ENCODE peak calls at places on chromosomes 6 and 20, in four cellular contexts. One of them, this sample, is unnamed.

GRCh38 chr20:36109251-36109947 is 45.1 kb upstream of the EPB41L1 start:
- DNase-seq in transverse colon: no peak
- DNase-seq in left lung: no peak
- DNase-seq in mammary epithelial cell: no peak
- DNase-seq in this sample: no peak

GRCh38 chr20:44104807-44105517 is 82.0 kb downstream of the JPH2 start:
- DNase-seq in transverse colon: no peak
- DNase-seq in left lung: no peak
- DNase-seq in mammary epithelial cell: peak; percentile 72
- DNase-seq in this sample: no peak

GRCh38 chr6:31610891-31611425 is 4.1 kb upstream of the AIF1 start:
- DNase-seq in transverse colon: no peak
- DNase-seq in left lung: no peak
- DNase-seq in mammary epithelial cell: no peak
- DNase-seq in this sample: no peak

GRCh38 chr20:44309763-44310663 is 989 bp downstream of the FITM2 start:
- DNase-seq in transverse colon: peak; percentile 60
- DNase-seq in left lung: no peak
- DNase-seq in mammary epithelial cell: peak; percentile 39
- DNase-seq in this sample: no peak

GRCh38 chr6:6534399-6534798 is 54.1 kb upstream of the LY86 start:
- DNase-seq in transverse colon: no peak
- DNase-seq in left lung: no peak
- DNase-seq in mammary epithelial cell: no peak
- DNase-seq in this sample: no peak

GRCh38 chr20:3797226-3797545 is 1.1 kb downstream of the CDC25B start:
- DNase-seq in transverse colon: no peak
- DNase-seq in left lung: no peak
- DNase-seq in mammary epithelial cell: no peak
- DNase-seq in this sample: no peak

GRCh38 chr20:51422912-51423667 is 119.4 kb downstream of the NFATC2 start:
- DNase-seq in transverse colon: no peak
- DNase-seq in left lung: no peak
- DNase-seq in mammary epithelial cell: no peak
- DNase-seq in this sample: no peak

GRCh38 chr20:3133156-3133555 is 26.5 kb downstream of the FASTKD5 start:
- DNase-seq in transverse colon: no peak
- DNase-seq in left lung: no peak
- DNase-seq in mammary epithelial cell: no peak
- DNase-seq in this sample: no peak

GRCh38 chr6:12504325-12504966 is 212.1 kb upstream of the PHACTR1 start:
- DNase-seq in transverse colon: peak; percentile 29
- DNase-seq in left lung: no peak
- DNase-seq in mammary epithelial cell: peak; percentile 25
- DNase-seq in this sample: no peak

GRCh38 chr6:87541726-87542125 is 48.1 kb downstream of the RARS2 start:
- DNase-seq in transverse colon: no peak
- DNase-seq in left lung: no peak
- DNase-seq in mammary epithelial cell: no peak
- DNase-seq in this sample: no peak

GRCh38 chr6:90790696-90791095 is 203.8 kb upstream of the MAP3K7 start:
- DNase-seq in transverse colon: no peak
- DNase-seq in left lung: no peak
- DNase-seq in mammary epithelial cell: peak; percentile 64
- DNase-seq in this sample: no peak

GRCh38 chr6:165747963-165748362 is 84.9 kb upstream of the PDE10A start:
- DNase-seq in transverse colon: no peak
- DNase-seq in left lung: no peak
- DNase-seq in mammary epithelial cell: no peak
- DNase-seq in this sample: no peak

GRCh38 chr6:7451321-7451720 is 61.7 kb downstream of the RIOK1 start:
- DNase-seq in transverse colon: no peak
- DNase-seq in left lung: no peak
- DNase-seq in mammary epithelial cell: peak; percentile 29
- DNase-seq in this sample: no peak

GRCh38 chr20:57957397-57958049 is 247.7 kb upstream of the PMEPA1 start:
- DNase-seq in transverse colon: no peak
- DNase-seq in left lung: no peak
- DNase-seq in mammary epithelial cell: no peak
- DNase-seq in this sample: no peak

GRCh38 chr20:43996240-43996930 is 81.7 kb downstream of the TOX2 start:
- DNase-seq in transverse colon: no peak
- DNase-seq in left lung: no peak
- DNase-seq in mammary epithelial cell: no peak
- DNase-seq in this sample: no peak

GRCh38 chr6:37536462-37537225 is 37.0 kb upstream of the CCDC167 start:
- DNase-seq in transverse colon: no peak
- DNase-seq in left lung: no peak
- DNase-seq in mammary epithelial cell: no peak
- DNase-seq in this sample: no peak

GRCh38 chr6:15510536-15511247 is 152.1 kb downstream of the DTNBP1 start:
- DNase-seq in transverse colon: no peak
- DNase-seq in left lung: no peak
- DNase-seq in mammary epithelial cell: no peak
- DNase-seq in this sample: no peak

GRCh38 chr6:33962186-33962585 is 158.4 kb upstream of the MLN start:
- DNase-seq in transverse colon: no peak
- DNase-seq in left lung: no peak
- DNase-seq in mammary epithelial cell: peak; percentile 79
- DNase-seq in this sample: no peak

GRCh38 chr6:109299695-109300564 is 82.3 kb downstream of the CD164 start:
- DNase-seq in transverse colon: no peak
- DNase-seq in left lung: no peak
- DNase-seq in mammary epithelial cell: no peak
- DNase-seq in this sample: no peak

GRCh38 chr6:125114248-125114858 is 39.2 kb upstream of the TPD52L1 start:
- DNase-seq in transverse colon: peak; percentile 59
- DNase-seq in left lung: no peak
- DNase-seq in mammary epithelial cell: peak; percentile 35
- DNase-seq in this sample: no peak

GRCh38 chr20:38805502-38805957 is at the start of gene PPP1R16B:
- DNase-seq in transverse colon: peak; percentile 70
- DNase-seq in left lung: peak; percentile 87
- DNase-seq in mammary epithelial cell: no peak
- DNase-seq in this sample: peak; percentile 88

GRCh38 chr20:62374431-62375152 is 7.5 kb upstream of the LAMA5 start:
- DNase-seq in transverse colon: no peak
- DNase-seq in left lung: no peak
- DNase-seq in mammary epithelial cell: no peak
- DNase-seq in this sample: no peak

GRCh38 chr6:166998256-166999144 is 697 bp upstream of the CEP43 start:
- DNase-seq in transverse colon: peak; percentile 22
- DNase-seq in left lung: peak; percentile 85
- DNase-seq in mammary epithelial cell: peak; percentile 24
- DNase-seq in this sample: no peak

GRCh38 chr6:24949020-24949569 is 13.3 kb upstream of the RIPOR2 start:
- DNase-seq in transverse colon: peak; percentile 23
- DNase-seq in left lung: no peak
- DNase-seq in mammary epithelial cell: no peak
- DNase-seq in this sample: peak; percentile 88

GRCh38 chr6:33840064-33840926 is 36.5 kb upstream of the MLN start:
- DNase-seq in transverse colon: peak; percentile 11
- DNase-seq in left lung: no peak
- DNase-seq in mammary epithelial cell: peak; percentile 97
- DNase-seq in this sample: peak; percentile 29

GRCh38 chr6:15663057-15663638 is 320 bp upstream of the DTNBP1 start:
- DNase-seq in transverse colon: no peak
- DNase-seq in left lung: no peak
- DNase-seq in mammary epithelial cell: no peak
- DNase-seq in this sample: no peak

GRCh38 chr6:157996201-157996712 is 14.6 kb downstream of the SYNJ2 start:
- DNase-seq in transverse colon: no peak
- DNase-seq in left lung: peak; percentile 13
- DNase-seq in mammary epithelial cell: no peak
- DNase-seq in this sample: no peak

GRCh38 chr6:36136034-36136433 is 5.7 kb downstream of the MAPK13 start:
- DNase-seq in transverse colon: no peak
- DNase-seq in left lung: no peak
- DNase-seq in mammary epithelial cell: no peak
- DNase-seq in this sample: no peak

GRCh38 chr20:52972965-52973819 is 1.0 kb downstream of the TSHZ2 start:
- DNase-seq in transverse colon: no peak
- DNase-seq in left lung: peak; percentile 62
- DNase-seq in mammary epithelial cell: peak; percentile 60
- DNase-seq in this sample: no peak

GRCh38 chr6:13248053-13248452 is 80.3 kb downstream of the TBC1D7 start:
- DNase-seq in transverse colon: no peak
- DNase-seq in left lung: no peak
- DNase-seq in mammary epithelial cell: peak; percentile 86
- DNase-seq in this sample: no peak

GRCh38 chr6:157953580-157954091 is 28.0 kb upstream of the SYNJ2 start:
- DNase-seq in transverse colon: no peak
- DNase-seq in left lung: no peak
- DNase-seq in mammary epithelial cell: no peak
- DNase-seq in this sample: no peak

GRCh38 chr20:62356143-62356947 is 10.8 kb downstream of the LAMA5 start:
- DNase-seq in transverse colon: no peak
- DNase-seq in left lung: peak; percentile 72
- DNase-seq in mammary epithelial cell: no peak
- DNase-seq in this sample: no peak

GRCh38 chr6:7311920-7312615 is 931 bp downstream of the SSR1 start:
- DNase-seq in transverse colon: no peak
- DNase-seq in left lung: no peak
- DNase-seq in mammary epithelial cell: peak; percentile 40
- DNase-seq in this sample: no peak

GRCh38 chr6:85669735-85670194 is 27.1 kb upstream of the SYNCRIP start:
- DNase-seq in transverse colon: no peak
- DNase-seq in left lung: no peak
- DNase-seq in mammary epithelial cell: peak; percentile 94
- DNase-seq in this sample: peak; percentile 63

DNA sequence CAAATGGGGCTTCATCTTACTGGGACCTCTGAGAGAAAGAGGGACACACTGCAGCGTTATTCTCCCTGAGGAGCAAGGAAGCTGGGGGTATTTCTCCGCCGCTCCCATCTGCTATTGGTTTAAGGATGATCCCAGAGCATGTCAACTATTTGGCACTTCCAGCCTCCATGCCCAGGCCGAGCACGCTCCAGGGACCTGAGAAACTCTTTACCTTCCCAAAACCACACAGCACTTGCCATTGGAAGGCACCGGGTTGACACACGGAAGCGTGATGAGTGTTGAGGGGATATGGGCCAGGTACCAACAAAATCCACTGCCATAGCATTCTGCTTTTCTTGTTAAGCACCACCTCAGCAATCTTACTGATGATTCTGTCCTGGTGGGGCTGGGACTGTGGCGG is 92.4 kb upstream of the SLC24A3 start:
- DNase-seq in transverse colon: no peak
- DNase-seq in left lung: no peak
- DNase-seq in mammary epithelial cell: no peak
- DNase-seq in this sample: no peak
- TF ChIP-seq CTCF in transverse colon: no peak
- TF ChIP-seq CTCF in left lung: no peak
- TF ChIP-seq CTCF in mammary epithelial cell: no peak
- TF ChIP-seq CTCF in this sample: no peak

DNA sequence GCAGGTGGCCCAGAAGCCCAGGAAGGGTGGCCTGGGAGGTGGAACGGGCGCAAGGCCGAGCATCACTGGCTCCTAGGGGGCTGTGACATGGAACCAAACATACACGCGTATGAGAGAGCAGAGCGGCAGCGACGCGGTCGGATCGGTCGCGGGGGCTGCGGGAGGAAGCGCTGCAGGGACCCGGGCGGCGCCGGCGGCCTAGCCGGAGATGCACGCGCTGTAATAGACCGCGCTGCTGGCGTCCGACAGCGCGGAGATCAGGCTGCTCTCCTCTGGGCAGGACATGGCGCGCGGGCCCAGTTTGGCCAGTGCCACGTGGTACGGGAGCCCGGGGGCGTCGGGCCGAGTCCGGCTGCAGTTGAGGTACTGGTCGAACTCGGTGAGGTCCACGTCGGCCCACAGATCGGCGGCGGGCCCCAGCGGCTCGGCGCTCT is 1.5 kb downstream of the SOX18 start:
- DNase-seq in transverse colon: no peak
- DNase-seq in left lung: no peak
- DNase-seq in mammary epithelial cell: no peak
- DNase-seq in this sample: no peak
- H3K4me3 ChIP-seq in transverse colon: no peak overlapping the region
- H3K4me3 ChIP-seq in left lung: peak overlapping the region; percentile 48
- H3K4me3 ChIP-seq in mammary epithelial cell: no peak overlapping the region
- H3K4me3 ChIP-seq in this sample: no peak overlapping the region

GRCh38 chr20:46311719-46312074 is 3.4 kb upstream of the CDH22 start:
- DNase-seq in transverse colon: no peak
- DNase-seq in left lung: no peak
- DNase-seq in mammary epithelial cell: no peak
- DNase-seq in this sample: no peak
- H3K27me3 ChIP-seq in transverse colon: peaks cover 100% of the 10 kb centered on the region
- H3K27me3 ChIP-seq in left lung: peaks cover 95% of the 10 kb centered on the region
- H3K27me3 ChIP-seq in mammary epithelial cell: peaks cover 34% of the 10 kb centered on the region
- H3K27me3 ChIP-seq in this sample: peaks cover 9% of the 10 kb centered on the region

DNA sequence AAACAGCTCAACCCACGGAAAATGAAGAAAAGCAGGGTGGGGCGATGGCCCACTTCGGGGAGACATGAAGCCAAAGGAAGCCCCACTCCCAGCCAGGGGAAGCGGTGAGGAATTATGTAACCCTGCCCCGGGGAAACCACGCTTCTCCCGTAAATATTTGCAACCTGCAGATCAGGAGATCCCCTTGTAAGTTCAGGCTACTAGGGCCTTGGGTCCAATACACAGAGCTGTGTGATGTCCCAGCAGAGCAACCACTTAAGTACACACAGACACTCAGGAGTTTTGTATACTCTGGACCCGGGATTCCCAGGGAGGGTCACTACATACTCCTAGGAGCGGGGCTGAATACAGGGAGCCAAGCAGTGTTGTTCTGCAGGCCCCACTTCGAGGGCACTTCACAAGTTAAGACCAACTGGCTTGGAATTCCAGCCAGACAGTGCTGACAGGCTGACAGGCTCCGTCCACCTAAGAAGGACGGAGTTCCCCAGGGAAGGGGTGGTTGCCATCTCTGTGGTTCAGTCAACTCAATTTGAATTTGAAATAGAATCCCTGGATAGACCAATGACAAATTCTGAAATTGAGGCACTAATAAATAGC is 301.4 kb upstream of the THEMIS start:
- DNase-seq in transverse colon: no peak
- DNase-seq in left lung: no peak
- DNase-seq in mammary epithelial cell: no peak
- DNase-seq in this sample: no peak
- TF ChIP-seq CTCF in transverse colon: no peak
- TF ChIP-seq CTCF in left lung: no peak
- TF ChIP-seq CTCF in mammary epithelial cell: no peak
- TF ChIP-seq CTCF in this sample: no peak

DNA sequence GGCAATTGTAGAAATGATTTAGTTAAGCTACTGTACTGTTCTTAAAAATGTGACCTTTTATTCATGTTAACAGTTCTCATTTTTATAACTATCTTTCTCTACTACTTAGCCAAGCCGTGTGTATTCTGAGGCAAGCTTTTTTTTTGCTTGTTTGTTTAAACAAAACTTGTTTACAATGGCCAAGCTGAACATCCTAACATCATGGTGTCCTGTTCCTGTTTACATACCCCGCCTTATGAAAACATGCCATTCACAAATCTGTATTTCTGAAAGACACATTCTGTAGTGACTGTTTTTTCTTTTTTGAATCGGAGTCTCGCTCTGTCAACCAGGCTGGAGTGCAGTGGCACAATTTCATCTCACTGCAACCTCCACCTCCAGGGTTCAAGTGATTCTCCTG is 140.9 kb downstream of the NCOA3 start:
- DNase-seq in transverse colon: no peak
- DNase-seq in left lung: no peak
- DNase-seq in mammary epithelial cell: no peak
- DNase-seq in this sample: no peak
- H3K4me3 ChIP-seq in transverse colon: no peak overlapping the region
- H3K4me3 ChIP-seq in left lung: no peak overlapping the region
- H3K4me3 ChIP-seq in mammary epithelial cell: no peak overlapping the region
- H3K4me3 ChIP-seq in this sample: no peak overlapping the region

This sample was measured in GM06990.